ENCODE peak calls at places on chromosomes 13 and 19, in four cellular contexts. J is kidney; P is CD4-positive, alpha-beta T cell; O is body of pancreas. M is an unnamed sample.
A peak's percentile ranks its signal among the peaks of the same experiment; 100 is the strongest.

GRCh38 chr13:68715651-68716050 is 1392.0 kb upstream of the ATXN8OS start:
- DNase-seq in J (no peak), P (no peak), O (no peak), M (peak; percentile 10)

GRCh38 chr19:7904074-7905020 is 670 bp downstream of the MAP2K7 start:
- DNase-seq in J (peak; percentile 93), P (no peak), O (peak; percentile 50), M (peak; percentile 47)

GRCh38 chr19:46670874-46671273 is 9.9 kb upstream of the DACT3 start:
- DNase-seq in J (no peak), P (no peak), O (no peak), M (no peak)

GRCh38 chr13:66778461-66778860 is 451.7 kb downstream of the PCDH9 start:
- DNase-seq in J (no peak), P (no peak), O (no peak), M (no peak)

GRCh38 chr13:44309771-44310767 is 63.6 kb upstream of the SERP2 start:
- DNase-seq in J (no peak), P (no peak), O (peak; percentile 64), M (peak; percentile 76)

GRCh38 chr13:46341112-46341711 is 45.8 kb downstream of the RUBCNL start:
- DNase-seq in J (no peak), P (no peak), O (no peak), M (peak; percentile 50)

GRCh38 chr13:30125422-30126073 is 181.8 kb downstream of the KATNAL1 start:
- DNase-seq in J (no peak), P (no peak), O (peak; percentile 48), M (peak; percentile 59)

GRCh38 chr13:30338952-30339351 is 31.6 kb upstream of the KATNAL1 start:
- DNase-seq in J (no peak), P (no peak), O (no peak), M (no peak)

GRCh38 chr19:50334741-50335421 is 5.7 kb upstream of the KCNC3 start:
- DNase-seq in J (peak; percentile 66), P (no peak), O (no peak), M (no peak)

GRCh38 chr19:17021793-17022590 is 4.6 kb downstream of the CPAMD8 start:
- DNase-seq in J (no peak), P (no peak), O (no peak), M (no peak)

GRCh38 chr19:31318790-31319189 is 30.4 kb downstream of the TSHZ3 start:
- DNase-seq in J (no peak), P (no peak), O (no peak), M (no peak)

GRCh38 chr19:38224014-38224862 is at the start of gene DPF1:
- DNase-seq in J (no peak), P (no peak), O (no peak), M (peak; percentile 88)

GRCh38 chr13:47299316-47299715 is 402.5 kb upstream of the HTR2A start:
- DNase-seq in J (no peak), P (no peak), O (no peak), M (no peak)

GRCh38 chr13:114131581-114132418 is 623 bp downstream of the RASA3 start:
- DNase-seq in J (peak; percentile 80), P (no peak), O (no peak), M (peak; percentile 25)

GRCh38 chr13:71626396-71626795 is 240.6 kb downstream of the DACH1 start:
- DNase-seq in J (no peak), P (no peak), O (no peak), M (no peak)

GRCh38 chr13:110498327-110498726 is 63.2 kb downstream of the RAB20 start:
- DNase-seq in J (peak; percentile 8), P (no peak), O (no peak), M (no peak)

GRCh38 chr19:36687214-36688056 is at the start of gene ZNF567:
- DNase-seq in J (peak; percentile 99), P (peak; percentile 94), O (peak; percentile 98), M (peak; percentile 98)
- H3K9me3 ChIP-seq in J (no peaks in the 10 kb centered on the region), P (peaks cover 21% of the 10 kb centered on the region), O (no peaks in the 10 kb centered on the region), M (peaks cover 44% of the 10 kb centered on the region)

DNA sequence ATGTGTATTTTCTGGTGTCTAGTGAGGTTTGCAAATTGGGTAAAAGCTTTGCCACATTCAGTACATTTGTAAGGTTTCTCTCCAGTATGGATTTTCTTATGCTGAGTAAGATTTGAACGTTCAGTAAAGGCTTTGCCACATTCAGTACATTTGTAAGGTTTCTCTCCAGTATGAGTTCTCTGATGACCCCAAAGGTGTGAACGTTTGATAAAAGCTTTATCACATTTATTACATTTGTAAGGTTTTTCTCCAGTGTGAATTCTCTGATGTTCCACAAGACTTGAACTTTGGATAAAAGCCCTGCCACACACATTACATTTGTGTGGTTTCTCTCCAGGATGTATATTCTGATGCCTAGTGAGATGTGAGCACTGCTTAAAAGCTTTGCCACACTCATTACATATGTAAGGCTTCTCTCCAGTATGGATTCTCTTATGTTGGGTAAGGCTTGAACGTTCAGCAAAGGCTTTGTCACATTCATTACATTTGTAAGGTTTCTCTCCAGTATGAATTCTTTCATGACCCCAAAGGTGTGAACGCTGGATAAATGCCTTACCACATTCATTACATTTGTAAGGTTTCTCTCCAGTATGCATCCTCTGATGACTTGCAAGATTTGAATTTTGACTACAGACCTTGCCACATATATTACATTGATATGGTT is 17.4 kb downstream of the ZNF677 start:
- DNase-seq in J (no peak), P (no peak), O (no peak), M (no peak)
- H3K9me3 ChIP-seq in J (peaks cover 53% of the 10 kb centered on the region), P (peaks cover 95% of the 10 kb centered on the region), O (peaks cover 2% of the 10 kb centered on the region), M (peaks cover 34% of the 10 kb centered on the region)

GRCh38 chr13:37695200-37695599 is 96.6 kb upstream of the POSTN start:
- DNase-seq in J (no peak), P (no peak), O (no peak), M (no peak)
- H3K9me3 ChIP-seq in J (no peaks in the 10 kb centered on the region), P (no peaks in the 10 kb centered on the region), O (no peaks in the 10 kb centered on the region), M (no peaks in the 10 kb centered on the region)

DNA sequence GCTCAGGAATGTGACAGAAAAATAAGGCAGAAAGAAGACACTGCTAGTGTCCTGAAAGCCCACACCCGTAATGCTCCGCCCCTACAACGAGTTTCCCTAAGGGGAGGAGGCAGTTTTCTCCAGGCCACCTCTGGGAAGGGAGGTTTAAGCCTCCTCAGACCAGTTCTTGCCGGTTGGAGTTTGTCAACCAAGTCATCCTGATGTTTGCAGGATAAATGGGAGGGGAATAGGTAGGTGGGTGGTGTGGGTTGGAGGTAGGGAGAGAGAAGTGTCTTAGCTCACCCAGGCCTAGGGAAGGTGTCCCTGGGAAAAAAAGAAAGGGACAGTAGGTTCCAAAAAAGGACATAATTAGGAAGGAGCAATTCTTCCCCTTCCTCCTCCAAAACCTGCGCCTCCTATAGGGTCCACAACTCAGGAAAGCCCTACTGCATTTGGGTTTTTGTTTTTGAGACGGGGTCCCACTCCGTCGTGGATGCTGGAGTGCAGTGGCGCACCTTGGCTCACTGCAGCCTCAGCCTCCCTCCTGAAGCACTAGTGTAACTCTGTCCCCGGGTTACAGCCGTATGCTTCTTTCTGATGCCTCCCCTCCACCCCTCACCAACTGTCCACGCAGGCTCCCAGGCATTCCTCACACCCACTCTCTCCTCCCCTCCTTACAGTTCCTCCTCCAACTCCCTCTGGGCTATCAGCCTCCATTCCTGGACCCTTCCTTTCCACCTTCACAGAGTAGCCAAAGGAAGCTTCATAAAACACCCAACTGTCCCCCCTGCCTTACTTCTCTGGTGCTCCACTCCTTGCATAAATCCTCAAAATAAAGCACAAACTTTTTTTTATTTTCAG is 2.0 kb upstream of the SERTAD3 start:
- DNase-seq in J (peak; percentile 77), P (no peak), O (no peak), M (no peak)
- H3K9me3 ChIP-seq in J (no peaks in the 10 kb centered on the region), P (no peaks in the 10 kb centered on the region), O (no peaks in the 10 kb centered on the region), M (no peaks in the 10 kb centered on the region)

DNA sequence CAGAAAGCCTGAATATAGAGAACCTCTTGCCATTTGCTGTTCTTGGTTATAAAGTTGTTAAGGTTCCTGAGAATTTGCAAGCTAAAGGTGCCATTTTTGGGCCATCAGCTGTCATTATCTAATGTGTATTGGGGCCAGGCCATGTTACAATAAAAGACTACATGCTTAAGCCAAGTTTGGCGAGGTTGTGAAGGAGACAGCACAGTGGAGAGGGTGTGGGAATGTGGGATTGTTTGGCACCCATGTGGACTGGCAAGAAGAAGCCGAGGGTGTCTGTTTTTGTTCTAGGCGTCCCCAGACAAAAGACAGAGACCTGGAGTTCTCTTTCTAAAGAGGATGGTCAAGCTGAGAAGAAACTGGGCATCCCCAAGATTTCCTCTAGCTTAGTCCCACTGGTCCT is 64.7 kb downstream of the ZNF44 start:
- DNase-seq in J (no peak), P (no peak), O (no peak), M (no peak)
- H3K9me3 ChIP-seq in J (no peaks in the 10 kb centered on the region), P (no peaks in the 10 kb centered on the region), O (no peaks in the 10 kb centered on the region), M (peaks cover 38% of the 10 kb centered on the region)

GRCh38 chr13:19155321-19155861 is 26.2 kb downstream of the TUBA3C start:
- DNase-seq in J (no peak), P (no peak), O (no peak), M (no peak)

GRCh38 chr13:19154843-19155242 is 26.8 kb downstream of the TUBA3C start:
- DNase-seq in J (no peak), P (no peak), O (no peak), M (no peak)

GRCh38 chr13:19151581-19152263 is 29.9 kb downstream of the TUBA3C start:
- DNase-seq in J (no peak), P (no peak), O (no peak), M (no peak)

GRCh38 chr13:19152403-19152802 is 29.2 kb downstream of the TUBA3C start:
- DNase-seq in J (no peak), P (no peak), O (no peak), M (no peak)

DNA sequence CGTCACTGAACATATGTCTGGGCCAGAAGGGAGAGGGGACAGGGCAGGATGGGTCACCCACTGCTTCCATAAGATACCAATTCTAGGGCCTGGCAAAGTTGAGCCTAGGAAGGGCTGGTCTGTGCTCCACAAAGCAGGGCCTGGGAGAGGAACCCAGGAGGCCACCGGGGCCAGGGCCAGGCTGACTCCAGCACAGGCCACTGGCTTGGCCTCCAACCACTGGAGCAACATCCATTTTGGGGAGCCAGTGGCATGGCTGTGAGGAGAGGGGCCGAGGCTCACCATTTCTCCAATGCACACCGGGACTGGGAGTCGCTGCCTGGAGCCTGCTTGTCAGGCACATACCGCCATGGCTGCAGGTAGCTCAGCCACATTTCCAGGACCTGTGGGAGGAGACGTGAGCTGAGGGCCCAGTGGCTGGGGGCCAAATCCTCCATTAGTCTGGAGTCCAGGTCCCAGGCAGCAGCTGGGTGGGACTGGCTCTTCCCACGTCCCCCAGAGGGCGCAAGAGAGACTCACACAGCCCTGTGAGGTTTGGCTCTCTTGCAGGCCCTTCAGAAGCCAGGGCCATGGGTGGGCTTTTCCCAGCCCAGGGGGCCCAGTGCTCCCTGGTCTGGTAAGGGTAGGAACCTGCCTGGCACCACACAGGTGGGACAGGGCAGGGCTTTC is 27.7 kb downstream of the TUBA3C start:
- DNase-seq in J (no peak), P (no peak), O (no peak), M (peak; percentile 14)
- H3K9me3 ChIP-seq in J (no peaks in the 10 kb centered on the region), P (no peaks in the 10 kb centered on the region), O (no peaks in the 10 kb centered on the region), M (no peaks in the 10 kb centered on the region)

GRCh38 chr13:90547272-90547790 is 800.2 kb upstream of the MIR17HG start:
- DNase-seq in J (no peak), P (no peak), O (no peak), M (peak; percentile 1)

GRCh38 chr13:90541346-90541745 is 806.1 kb upstream of the MIR17HG start:
- DNase-seq in J (no peak), P (no peak), O (no peak), M (no peak)

GRCh38 chr13:90545070-90545840 is 802.2 kb upstream of the MIR17HG start:
- DNase-seq in J (no peak), P (no peak), O (no peak), M (peak; percentile 0)

GRCh38 chr13:90538063-90538462 is 809.4 kb upstream of the MIR17HG start:
- DNase-seq in J (no peak), P (no peak), O (no peak), M (no peak)

GRCh38 chr13:90542959-90543358 is 804.5 kb upstream of the MIR17HG start:
- DNase-seq in J (no peak), P (no peak), O (no peak), M (no peak)
- H3K9me3 ChIP-seq in J (peaks cover 2% of the 10 kb centered on the region), P (peaks cover 16% of the 10 kb centered on the region), O (no peaks in the 10 kb centered on the region), M (peaks cover 3% of the 10 kb centered on the region)

M was measured in MG63.